ENCODE peak calls at places on chromosomes 5 and 9, in six cellular contexts. One of them, this sample, is unnamed.

GRCh38 chr9:129875687-129876395 is 40.6 kb downstream of the USP20 start:
- DNase-seq in MCF 10A: no peak
- DNase-seq in kidney: no peak
- DNase-seq in AG09319: no peak
- DNase-seq in NB4: no peak
- DNase-seq in PC-3: no peak
- DNase-seq in this sample: no peak

GRCh38 chr5:155728857-155729683 is 597.9 kb upstream of the SGCD start:
- DNase-seq in kidney: peak
- DNase-seq in MCF 10A: no peak
- DNase-seq in NB4: no peak
- DNase-seq in AG09319: no peak
- DNase-seq in PC-3: no peak
- DNase-seq in this sample: peak

GRCh38 chr5:176774216-176775171 is 35.9 kb upstream of the UNC5A start:
- DNase-seq in NB4: no peak
- DNase-seq in MCF 10A: no peak
- DNase-seq in AG09319: no peak
- DNase-seq in kidney: no peak
- DNase-seq in PC-3: no peak
- DNase-seq in this sample: no peak

GRCh38 chr9:137286980-137287383 is 9.5 kb downstream of the TOR4A start:
- DNase-seq in kidney: peak
- DNase-seq in AG09319: no peak
- DNase-seq in MCF 10A: peak
- DNase-seq in NB4: peak
- DNase-seq in PC-3: peak
- DNase-seq in this sample: peak

GRCh38 chr9:35696520-35697215 is 6.9 kb upstream of the TPM2 start:
- DNase-seq in kidney: peak
- DNase-seq in MCF 10A: peak
- DNase-seq in AG09319: no peak
- DNase-seq in NB4: peak
- DNase-seq in PC-3: peak
- DNase-seq in this sample: peak

GRCh38 chr9:130288926-130289705 is 23.6 kb downstream of the HMCN2 start:
- DNase-seq in AG09319: no peak
- DNase-seq in kidney: peak
- DNase-seq in MCF 10A: no peak
- DNase-seq in NB4: no peak
- DNase-seq in PC-3: no peak
- DNase-seq in this sample: no peak

GRCh38 chr5:56440871-56441740 is 208.0 kb upstream of the ANKRD55 start:
- DNase-seq in MCF 10A: peak
- DNase-seq in NB4: peak
- DNase-seq in AG09319: peak
- DNase-seq in PC-3: peak
- DNase-seq in kidney: no peak
- DNase-seq in this sample: no peak

GRCh38 chr5:1794896-1795290 is 4.7 kb downstream of the MRPL36 start:
- DNase-seq in PC-3: no peak
- DNase-seq in MCF 10A: no peak
- DNase-seq in NB4: no peak
- DNase-seq in AG09319: no peak
- DNase-seq in kidney: no peak
- DNase-seq in this sample: no peak

GRCh38 chr5:54610197-54610898 is 92.8 kb downstream of the SNX18 start:
- DNase-seq in NB4: peak
- DNase-seq in PC-3: no peak
- DNase-seq in AG09319: no peak
- DNase-seq in kidney: no peak
- DNase-seq in MCF 10A: no peak
- DNase-seq in this sample: no peak

GRCh38 chr5:35476789-35477188 is 140.9 kb upstream of the SPEF2 start:
- DNase-seq in PC-3: no peak
- DNase-seq in kidney: no peak
- DNase-seq in AG09319: no peak
- DNase-seq in MCF 10A: no peak
- DNase-seq in NB4: no peak
- DNase-seq in this sample: no peak

GRCh38 chr9:82188817-82189216 is 200.2 kb downstream of the SPATA31D1 start:
- DNase-seq in AG09319: no peak
- DNase-seq in NB4: no peak
- DNase-seq in PC-3: no peak
- DNase-seq in MCF 10A: peak
- DNase-seq in kidney: no peak
- DNase-seq in this sample: no peak

GRCh38 chr9:17401858-17402257 is 177.0 kb upstream of the SH3GL2 start:
- DNase-seq in kidney: no peak
- DNase-seq in NB4: no peak
- DNase-seq in MCF 10A: no peak
- DNase-seq in AG09319: no peak
- DNase-seq in PC-3: peak
- DNase-seq in this sample: no peak

GRCh38 chr5:122775713-122776084 is 819 bp downstream of the SNX2 start:
- DNase-seq in NB4: peak
- DNase-seq in PC-3: peak
- DNase-seq in kidney: no peak
- DNase-seq in AG09319: no peak
- DNase-seq in MCF 10A: no peak
- DNase-seq in this sample: no peak

GRCh38 chr9:129319938-129320481 is 141.9 kb upstream of the IER5L start:
- DNase-seq in AG09319: no peak
- DNase-seq in NB4: no peak
- DNase-seq in PC-3: no peak
- DNase-seq in kidney: peak
- DNase-seq in MCF 10A: no peak
- DNase-seq in this sample: no peak

GRCh38 chr5:148740966-148741742 is 85.3 kb upstream of the ADRB2 start:
- DNase-seq in NB4: peak
- DNase-seq in MCF 10A: peak
- DNase-seq in AG09319: peak
- DNase-seq in kidney: peak
- DNase-seq in PC-3: peak
- DNase-seq in this sample: no peak

GRCh38 chr5:53478411-53479044 is 1.9 kb upstream of the FST start:
- DNase-seq in kidney: peak
- DNase-seq in MCF 10A: peak
- DNase-seq in PC-3: peak
- DNase-seq in AG09319: no peak
- DNase-seq in NB4: peak
- DNase-seq in this sample: peak

GRCh38 chr5:89117131-89117644 is 234.2 kb upstream of the MEF2C start:
- DNase-seq in MCF 10A: no peak
- DNase-seq in AG09319: no peak
- DNase-seq in PC-3: peak
- DNase-seq in kidney: no peak
- DNase-seq in NB4: no peak
- DNase-seq in this sample: no peak

GRCh38 chr5:79561525-79561893 is 47.6 kb upstream of the HOMER1 start:
- DNase-seq in AG09319: no peak
- DNase-seq in PC-3: no peak
- DNase-seq in MCF 10A: no peak
- DNase-seq in kidney: no peak
- DNase-seq in NB4: no peak
- DNase-seq in this sample: no peak

GRCh38 chr5:154543380-154543779 is 65.4 kb upstream of the HAND1 start:
- DNase-seq in MCF 10A: peak
- DNase-seq in NB4: no peak
- DNase-seq in PC-3: no peak
- DNase-seq in kidney: no peak
- DNase-seq in AG09319: no peak
- DNase-seq in this sample: no peak

GRCh38 chr5:115977096-115977495 is 14.8 kb downstream of the LVRN start:
- DNase-seq in PC-3: no peak
- DNase-seq in MCF 10A: no peak
- DNase-seq in kidney: no peak
- DNase-seq in AG09319: no peak
- DNase-seq in NB4: no peak
- DNase-seq in this sample: no peak

GRCh38 chr5:180180198-180180820 is 28.7 kb downstream of the RASGEF1C start:
- DNase-seq in NB4: no peak
- DNase-seq in AG09319: no peak
- DNase-seq in MCF 10A: no peak
- DNase-seq in PC-3: no peak
- DNase-seq in kidney: no peak
- DNase-seq in this sample: no peak

GRCh38 chr5:68379275-68380026 is 163.9 kb downstream of the PIK3R1 start:
- DNase-seq in NB4: no peak
- DNase-seq in PC-3: no peak
- DNase-seq in MCF 10A: no peak
- DNase-seq in AG09319: no peak
- DNase-seq in kidney: no peak
- DNase-seq in this sample: no peak

GRCh38 chr5:33324667-33325307 is 116.0 kb upstream of the TARS1 start:
- DNase-seq in kidney: no peak
- DNase-seq in MCF 10A: no peak
- DNase-seq in NB4: no peak
- DNase-seq in AG09319: no peak
- DNase-seq in PC-3: no peak
- DNase-seq in this sample: no peak

GRCh38 chr5:123344819-123345426 is 78.3 kb downstream of the CEP120 start:
- DNase-seq in AG09319: peak
- DNase-seq in NB4: peak
- DNase-seq in MCF 10A: peak
- DNase-seq in PC-3: peak
- DNase-seq in kidney: no peak
- DNase-seq in this sample: peak

GRCh38 chr5:39547548-39548154 is 122.9 kb upstream of the DAB2 start:
- DNase-seq in PC-3: peak
- DNase-seq in AG09319: peak
- DNase-seq in NB4: peak
- DNase-seq in MCF 10A: peak
- DNase-seq in kidney: no peak
- DNase-seq in this sample: peak

GRCh38 chr9:114718801-114719221 is 36.8 kb upstream of the TEX48 start:
- DNase-seq in AG09319: no peak
- DNase-seq in kidney: peak
- DNase-seq in NB4: no peak
- DNase-seq in PC-3: peak
- DNase-seq in MCF 10A: peak
- DNase-seq in this sample: no peak

GRCh38 chr9:16146661-16147060 is 593.8 kb downstream of the CCDC171 start:
- DNase-seq in kidney: no peak
- DNase-seq in MCF 10A: no peak
- DNase-seq in NB4: peak
- DNase-seq in PC-3: no peak
- DNase-seq in AG09319: no peak
- DNase-seq in this sample: no peak
- TF ChIP-seq CTCF in kidney: no peak
- TF ChIP-seq CTCF in MCF 10A: no peak
- TF ChIP-seq CTCF in NB4: no peak
- TF ChIP-seq CTCF in PC-3: no peak
- TF ChIP-seq CTCF in AG09319: no peak
- TF ChIP-seq CTCF in this sample: no peak

GRCh38 chr9:85741875-85742629 is at the start of gene AGTPBP1:
- DNase-seq in MCF 10A: peak
- DNase-seq in AG09319: peak
- DNase-seq in PC-3: peak
- DNase-seq in NB4: peak
- DNase-seq in kidney: peak
- DNase-seq in this sample: peak
- TF ChIP-seq CTCF in MCF 10A: no peak
- TF ChIP-seq CTCF in AG09319: no peak
- TF ChIP-seq CTCF in PC-3: no peak
- TF ChIP-seq CTCF in NB4: no peak
- TF ChIP-seq CTCF in kidney: peak
- TF ChIP-seq CTCF in this sample: no peak

GRCh38 chr5:102222772-102223171 is 73.3 kb downstream of the SLCO4C1 start:
- DNase-seq in AG09319: no peak
- DNase-seq in MCF 10A: no peak
- DNase-seq in PC-3: peak
- DNase-seq in kidney: no peak
- DNase-seq in NB4: no peak
- DNase-seq in this sample: no peak
- TF ChIP-seq CTCF in AG09319: no peak
- TF ChIP-seq CTCF in MCF 10A: no peak
- TF ChIP-seq CTCF in PC-3: no peak
- TF ChIP-seq CTCF in kidney: no peak
- TF ChIP-seq CTCF in NB4: no peak
- TF ChIP-seq CTCF in this sample: no peak

GRCh38 chr9:37430841-37431597 is 8.5 kb downstream of the GRHPR start:
- DNase-seq in MCF 10A: no peak
- DNase-seq in PC-3: no peak
- DNase-seq in AG09319: no peak
- DNase-seq in kidney: no peak
- DNase-seq in NB4: peak
- DNase-seq in this sample: no peak
- TF ChIP-seq CTCF in MCF 10A: no peak
- TF ChIP-seq CTCF in PC-3: no peak
- TF ChIP-seq CTCF in AG09319: no peak
- TF ChIP-seq CTCF in kidney: no peak
- TF ChIP-seq CTCF in NB4: peak
- TF ChIP-seq CTCF in this sample: no peak

GRCh38 chr9:12819436-12820185 is 44.8 kb downstream of the LURAP1L start:
- DNase-seq in MCF 10A: peak
- DNase-seq in AG09319: no peak
- DNase-seq in NB4: peak
- DNase-seq in PC-3: peak
- DNase-seq in kidney: no peak
- DNase-seq in this sample: no peak
- TF ChIP-seq CTCF in MCF 10A: peak
- TF ChIP-seq CTCF in AG09319: peak
- TF ChIP-seq CTCF in NB4: peak
- TF ChIP-seq CTCF in PC-3: peak
- TF ChIP-seq CTCF in kidney: peak
- TF ChIP-seq CTCF in this sample: no peak

This sample was measured in nephron progenitor cell.